ENCODE peak calls at places on chromosomes 16 and 17, in nine cellular contexts. D is right cardiac atrium; Y is prostate gland; M is tibial artery; G is neural progenitor cell; U is A549; N is CD8-positive, alpha-beta memory T cell; Z is left ventricle myocardium inferior; R is ovary. H is an unnamed sample.

GRCh38 chr17:3695723-3696411 is at the start of gene P2RX5:
- DNase-seq in N (peak), Y (no peak), M (peak), U (no peak), D (peak), G (peak), R (no peak), Z (no peak), H (no peak)

GRCh38 chr17:3744032-3744431 is 20.3 kb downstream of the HASPIN start:
- DNase-seq in Y (no peak), N (no peak), G (no peak), D (no peak), R (no peak), U (no peak), M (no peak), Z (no peak), H (no peak)

GRCh38 chr16:67311607-67312449 is 14.7 kb downstream of the KCTD19 start:
- DNase-seq in M (peak), R (no peak), U (peak), N (no peak), G (no peak), D (peak), Y (no peak), Z (no peak), H (no peak)

GRCh38 chr17:20009302-20010098 is at the start of gene SPECC1:
- DNase-seq in D (peak), N (peak), Y (peak), R (peak), Z (peak), G (peak), M (peak), U (peak), H (peak)

GRCh38 chr16:49639739-49640388 is 216.0 kb downstream of the ZNF423 start:
- DNase-seq in Y (no peak), R (peak), Z (peak), U (no peak), N (no peak), G (peak), M (no peak), D (peak), H (no peak)

GRCh38 chr16:73669535-73670274 is 621.8 kb upstream of the ZFHX3 start:
- DNase-seq in Y (no peak), R (no peak), G (no peak), N (no peak), U (no peak), D (no peak), Z (no peak), M (no peak), H (no peak)

GRCh38 chr17:48597775-48598631 is 4.4 kb upstream of the HOXB5 start:
- DNase-seq in D (peak), M (no peak), R (no peak), N (no peak), Y (no peak), G (peak), U (no peak), Z (no peak), H (peak)

GRCh38 chr16:61792194-61792904 is 243.9 kb downstream of the CDH8 start:
- DNase-seq in N (no peak), M (no peak), D (no peak), R (no peak), G (no peak), U (no peak), Z (no peak), Y (no peak), H (no peak)

GRCh38 chr16:20883554-20884239 is 16.5 kb downstream of the DCUN1D3 start:
- DNase-seq in M (no peak), D (no peak), U (no peak), N (no peak), Z (no peak), Y (no peak), R (no peak), G (no peak), H (no peak)

GRCh38 chr17:9714801-9715200 is 69.5 kb downstream of the USP43 start:
- DNase-seq in D (no peak), R (no peak), M (no peak), N (no peak), G (no peak), Y (no peak), U (no peak), Z (no peak), H (no peak)

GRCh38 chr16:56547120-56547948 is 17.5 kb upstream of the MT4 start:
- DNase-seq in N (no peak), M (no peak), D (no peak), R (no peak), U (no peak), Z (no peak), Y (peak), G (peak), H (peak)

GRCh38 chr16:11327277-11328171 is 17.7 kb upstream of the RMI2 start:
- DNase-seq in M (no peak), N (no peak), R (no peak), Z (peak), U (no peak), D (no peak), Y (no peak), G (no peak), H (no peak)

GRCh38 chr17:40551091-40551873 is 14.0 kb downstream of the CCR7 start:
- DNase-seq in R (peak), M (peak), D (peak), N (no peak), G (no peak), Z (peak), Y (no peak), U (peak), H (peak)

GRCh38 chr17:67585077-67585602 is 132.6 kb upstream of the NOL11 start:
- DNase-seq in N (no peak), G (no peak), Z (no peak), U (no peak), Y (no peak), D (no peak), M (no peak), R (no peak), H (no peak)
- H3K27ac ChIP-seq in N (no peak), G (no peak), Z (no peak), U (no peak), Y (no peak), D (no peak), M (no peak), R (no peak), H (no peak)

DNA sequence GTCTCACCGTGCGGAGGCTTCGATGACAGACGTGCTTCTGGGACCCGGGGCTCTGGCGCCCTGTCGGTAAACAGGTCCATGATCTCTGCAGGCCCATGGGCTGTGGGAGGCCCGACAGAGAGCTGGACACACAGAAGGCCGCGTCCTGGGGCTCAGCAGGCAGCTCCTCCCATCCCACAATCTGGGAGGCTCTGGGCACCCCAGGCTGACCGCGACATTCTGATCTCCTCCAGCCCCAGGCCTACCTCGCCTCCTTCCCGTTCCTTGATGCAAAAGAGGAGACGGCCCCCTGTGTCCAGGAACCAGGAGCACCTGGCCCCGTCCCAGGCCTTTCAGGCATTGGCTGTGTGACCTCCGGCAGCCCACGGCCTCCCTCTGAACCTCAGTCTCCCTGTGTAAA is 23.3 kb downstream of the TRARG1 start:
- DNase-seq in M (no peak), R (no peak), Z (no peak), Y (no peak), D (peak), G (no peak), U (no peak), N (no peak), H (no peak)
- H3K4me3 ChIP-seq in M (no peak), R (no peak), Z (no peak), Y (no peak), D (no peak), G (no peak), U (no peak), N (no peak), H (no peak)

DNA sequence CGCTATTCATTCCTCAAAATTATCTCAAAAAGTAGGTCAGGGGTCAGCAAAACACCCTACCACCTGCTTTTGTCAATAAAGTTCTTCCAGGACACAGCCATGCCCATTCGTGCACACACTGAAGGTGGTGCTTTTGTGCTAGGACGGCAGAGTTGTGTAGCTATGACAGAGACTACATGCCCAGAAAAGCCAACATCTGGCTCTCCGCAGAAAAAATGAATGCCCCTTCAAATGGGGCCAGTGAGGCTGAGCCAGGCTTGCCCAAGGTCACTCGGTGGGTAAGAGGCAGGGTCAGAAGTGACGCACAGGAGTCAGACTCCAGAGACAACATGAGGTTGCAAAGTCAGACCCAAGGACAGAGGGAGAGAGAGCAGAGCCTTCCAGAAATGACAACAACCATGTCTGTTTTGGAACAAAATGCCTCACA is 200.1 kb downstream of the XYLT1 start:
- DNase-seq in Z (no peak), R (peak), M (no peak), U (no peak), D (no peak), G (no peak), Y (no peak), N (no peak), H (no peak)
- H3K27ac ChIP-seq in Z (no peak), R (peak), M (peak), U (peak), D (no peak), G (no peak), Y (no peak), N (no peak), H (peak)

GRCh38 chr17:32741381-32741780 is 135.5 kb downstream of the MYO1D start:
- DNase-seq in R (no peak), U (no peak), D (no peak), Z (no peak), M (no peak), G (no peak), N (no peak), Y (no peak), H (no peak)

GRCh38 chr17:32742686-32743538 is 134.0 kb downstream of the MYO1D start:
- DNase-seq in G (no peak), M (no peak), Z (no peak), U (no peak), D (no peak), Y (no peak), N (no peak), R (no peak), H (no peak)

GRCh38 chr17:32739722-32740121 is 137.2 kb downstream of the MYO1D start:
- DNase-seq in M (no peak), Z (no peak), N (no peak), U (no peak), Y (no peak), G (no peak), D (no peak), R (no peak), H (no peak)
- H3K4me3 ChIP-seq in M (no peak), Z (no peak), N (no peak), U (no peak), Y (no peak), G (no peak), D (no peak), R (no peak), H (no peak)

DNA sequence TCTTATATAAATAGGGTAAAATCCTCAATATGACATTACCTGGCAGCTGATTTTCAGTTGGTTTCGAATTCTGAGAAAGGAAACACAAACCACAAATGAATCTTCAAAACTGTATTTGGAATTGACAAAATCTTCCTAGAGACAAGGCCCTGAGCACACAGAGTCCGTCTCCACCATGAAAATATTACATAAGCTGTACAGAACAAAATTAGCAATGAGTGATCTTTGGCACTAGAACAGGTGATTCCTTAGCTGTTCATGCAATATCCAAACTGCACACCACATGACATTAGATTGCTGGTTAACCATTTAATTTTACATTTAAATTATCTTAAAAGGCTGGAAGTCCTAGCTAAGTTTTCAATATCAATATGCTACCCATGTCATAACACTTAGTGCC is 31.7 kb downstream of the GJC1 start:
- DNase-seq in M (no peak), G (no peak), Z (no peak), U (no peak), D (peak), Y (no peak), N (no peak), R (no peak), H (no peak)
- H3K27ac ChIP-seq in M (peak), G (peak), Z (peak), U (no peak), D (no peak), Y (peak), N (no peak), R (no peak), H (peak)

GRCh38 chr17:42460371-42460770 is 1.7 kb downstream of the ATP6V0A1 start:
- DNase-seq in U (no peak), G (no peak), Y (no peak), D (no peak), R (no peak), M (no peak), N (no peak), Z (no peak), H (no peak)

GRCh38 chr17:42457107-42457787 is 1.4 kb upstream of the ATP6V0A1 start:
- DNase-seq in N (no peak), R (no peak), D (no peak), Z (no peak), G (no peak), U (no peak), Y (no peak), M (no peak), H (no peak)

GRCh38 chr17:42459983-42460300 is 1.3 kb downstream of the ATP6V0A1 start:
- DNase-seq in U (no peak), G (peak), Z (no peak), Y (no peak), D (no peak), M (no peak), N (no peak), R (no peak), H (no peak)

GRCh38 chr17:42459256-42459982 is 741 bp downstream of the ATP6V0A1 start:
- DNase-seq in Y (peak), U (peak), G (peak), R (peak), N (peak), Z (peak), D (peak), M (peak), H (peak)

GRCh38 chr17:42458497-42459255 is at the start of gene ATP6V0A1:
- DNase-seq in Z (peak), M (peak), U (peak), D (peak), R (peak), N (peak), Y (peak), G (peak), H (peak)
- H3K4me3 ChIP-seq in Z (peak), M (peak), U (peak), D (peak), R (peak), N (peak), Y (peak), G (peak), H (peak)

GRCh38 chr16:7437135-7437534 is 104.5 kb downstream of the RBFOX1 start:
- DNase-seq in U (no peak), D (no peak), G (no peak), N (no peak), M (no peak), Z (no peak), Y (no peak), R (no peak), H (no peak)
- H3K27ac ChIP-seq in U (no peak), D (no peak), G (no peak), N (no peak), M (no peak), Z (no peak), Y (no peak), R (no peak), H (no peak)

GRCh38 chr17:74274060-74274702 is at the start of gene DNAI2:
- DNase-seq in U (no peak), Z (no peak), R (no peak), N (no peak), Y (no peak), M (no peak), G (peak), D (peak), H (no peak)
- H3K4me3 ChIP-seq in U (no peak), Z (peak), R (no peak), N (peak), Y (no peak), M (no peak), G (peak), D (no peak), H (no peak)

DNA sequence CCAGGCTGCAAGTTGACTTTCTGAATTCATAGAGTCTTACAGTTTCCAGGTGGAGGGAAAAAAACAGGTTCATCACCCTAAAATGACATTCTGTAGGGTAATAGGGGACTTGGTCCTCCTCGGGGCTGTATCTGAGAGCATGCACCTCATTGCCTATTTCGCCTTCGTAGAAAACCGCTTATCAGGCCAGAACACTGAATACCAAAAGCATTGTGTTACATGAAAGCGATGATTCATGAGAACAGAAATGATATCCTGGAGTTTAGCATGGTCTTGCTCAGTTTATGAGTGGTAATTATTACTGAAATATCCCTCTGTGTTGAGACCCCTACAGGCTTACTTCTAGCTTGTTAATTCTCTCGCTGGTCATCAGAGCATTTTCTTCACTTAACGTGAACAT is 61.4 kb upstream of the ARHGAP44 start:
- DNase-seq in U (no peak), R (no peak), G (no peak), D (no peak), Y (no peak), N (no peak), Z (no peak), M (no peak), H (no peak)
- H3K27ac ChIP-seq in U (no peak), R (no peak), G (no peak), D (peak), Y (no peak), N (no peak), Z (peak), M (peak), H (peak)

GRCh38 chr17:80146121-80147034 is 550 bp downstream of the EIF4A3 start:
- DNase-seq in Y (no peak), Z (no peak), G (peak), M (no peak), U (no peak), R (peak), D (no peak), N (peak), H (peak)

GRCh38 chr17:80142929-80143328 is 4.0 kb downstream of the EIF4A3 start:
- DNase-seq in N (no peak), D (no peak), R (no peak), G (no peak), Y (no peak), U (no peak), Z (no peak), M (no peak), H (peak)

GRCh38 chr17:80147035-80147939 is at the start of gene EIF4A3:
- DNase-seq in Y (peak), D (peak), Z (peak), N (peak), M (peak), R (peak), U (peak), G (peak), H (peak)

GRCh38 chr17:80141463-80142165 is 5.3 kb downstream of the EIF4A3 start:
- DNase-seq in U (no peak), M (no peak), Y (no peak), D (no peak), Z (no peak), R (no peak), N (no peak), G (peak), H (peak)

GRCh38 chr17:80145076-80146075 is 1.6 kb downstream of the EIF4A3 start:
- DNase-seq in U (no peak), G (no peak), M (no peak), D (no peak), Y (no peak), Z (no peak), N (no peak), R (no peak), H (peak)
- H3K4me3 ChIP-seq in U (peak), G (peak), M (peak), D (peak), Y (peak), Z (peak), N (peak), R (peak), H (peak)